ENCODE peak calls at places on chromosomes 5 and 9, in seven cellular contexts. One of them, this sample, is unnamed.
A peak's percentile ranks its signal among the peaks of the same experiment; 100 is the strongest.

GRCh38 chr9:10438955-10439354 is 173.8 kb downstream of the PTPRD start:
- DNase-seq in HepG2: no peak
- DNase-seq in K562: no peak
- DNase-seq in GM12878: no peak
- DNase-seq in SK-N-SH: no peak
- DNase-seq in H1: no peak
- DNase-seq in HCT116: no peak
- DNase-seq in this sample: no peak

GRCh38 chr5:158382473-158382872 is 523.5 kb upstream of the CLINT1 start:
- DNase-seq in GM12878: no peak
- DNase-seq in HCT116: peak; percentile 29
- DNase-seq in HepG2: no peak
- DNase-seq in H1: peak; percentile 10
- DNase-seq in K562: no peak
- DNase-seq in SK-N-SH: no peak
- DNase-seq in this sample: no peak

GRCh38 chr5:8826491-8826890 is 719.4 kb downstream of the SEMA5A start:
- DNase-seq in HCT116: no peak
- DNase-seq in H1: no peak
- DNase-seq in HepG2: no peak
- DNase-seq in SK-N-SH: no peak
- DNase-seq in GM12878: no peak
- DNase-seq in K562: no peak
- DNase-seq in this sample: no peak

GRCh38 chr5:88838500-88838899 is 44.5 kb downstream of the MEF2C start:
- DNase-seq in HepG2: no peak
- DNase-seq in K562: no peak
- DNase-seq in SK-N-SH: no peak
- DNase-seq in H1: no peak
- DNase-seq in GM12878: no peak
- DNase-seq in HCT116: no peak
- DNase-seq in this sample: no peak

GRCh38 chr9:122370869-122371467 is at the start of gene PTGS1:
- DNase-seq in H1: no peak
- DNase-seq in HCT116: no peak
- DNase-seq in HepG2: no peak
- DNase-seq in SK-N-SH: peak; percentile 79
- DNase-seq in K562: peak; percentile 78
- DNase-seq in GM12878: no peak
- DNase-seq in this sample: no peak

GRCh38 chr9:114223564-114224246 is 68.4 kb downstream of the COL27A1 start:
- DNase-seq in K562: no peak
- DNase-seq in SK-N-SH: no peak
- DNase-seq in H1: no peak
- DNase-seq in GM12878: no peak
- DNase-seq in HCT116: peak; percentile 51
- DNase-seq in HepG2: peak; percentile 70
- DNase-seq in this sample: peak; percentile 50

GRCh38 chr5:34857161-34857560 is 18.2 kb downstream of the TTC23L start:
- DNase-seq in GM12878: no peak
- DNase-seq in K562: no peak
- DNase-seq in HCT116: no peak
- DNase-seq in H1: no peak
- DNase-seq in SK-N-SH: no peak
- DNase-seq in HepG2: no peak
- DNase-seq in this sample: no peak

GRCh38 chr5:37075399-37075950 is 173.7 kb downstream of the CPLANE1 start:
- DNase-seq in K562: no peak
- DNase-seq in SK-N-SH: no peak
- DNase-seq in HCT116: no peak
- DNase-seq in H1: no peak
- DNase-seq in GM12878: no peak
- DNase-seq in HepG2: no peak
- DNase-seq in this sample: no peak

GRCh38 chr9:120933310-120934044 is 6.9 kb upstream of the TRAF1 start:
- DNase-seq in H1: no peak
- DNase-seq in GM12878: peak; percentile 69
- DNase-seq in K562: no peak
- DNase-seq in SK-N-SH: no peak
- DNase-seq in HCT116: no peak
- DNase-seq in HepG2: no peak
- DNase-seq in this sample: no peak

GRCh38 chr9:13786131-13786530 is 506.6 kb upstream of the MPDZ start:
- DNase-seq in GM12878: no peak
- DNase-seq in HCT116: no peak
- DNase-seq in HepG2: no peak
- DNase-seq in SK-N-SH: no peak
- DNase-seq in K562: no peak
- DNase-seq in H1: no peak
- DNase-seq in this sample: no peak

GRCh38 chr5:149374801-149375200 is 4.3 kb downstream of the IL17B start:
- DNase-seq in GM12878: no peak
- DNase-seq in SK-N-SH: peak; percentile 17
- DNase-seq in H1: no peak
- DNase-seq in HepG2: no peak
- DNase-seq in K562: no peak
- DNase-seq in HCT116: no peak
- DNase-seq in this sample: no peak

GRCh38 chr5:107607656-107608368 is 62.9 kb downstream of the EFNA5 start:
- DNase-seq in HCT116: no peak
- DNase-seq in K562: no peak
- DNase-seq in GM12878: no peak
- DNase-seq in H1: no peak
- DNase-seq in HepG2: no peak
- DNase-seq in SK-N-SH: no peak
- DNase-seq in this sample: peak; percentile 12

GRCh38 chr9:98477884-98478283 is 222.4 kb upstream of the TBC1D2 start:
- DNase-seq in H1: no peak
- DNase-seq in GM12878: no peak
- DNase-seq in K562: no peak
- DNase-seq in SK-N-SH: no peak
- DNase-seq in HCT116: no peak
- DNase-seq in HepG2: no peak
- DNase-seq in this sample: no peak

GRCh38 chr9:124858330-124859046 is 3.3 kb downstream of the RPL35 start:
- DNase-seq in GM12878: no peak
- DNase-seq in K562: no peak
- DNase-seq in HCT116: no peak
- DNase-seq in HepG2: no peak
- DNase-seq in H1: no peak
- DNase-seq in SK-N-SH: no peak
- DNase-seq in this sample: no peak

GRCh38 chr5:38468202-38468656 is 88.2 kb downstream of the LIFR start:
- DNase-seq in HCT116: peak; percentile 16
- DNase-seq in K562: no peak
- DNase-seq in H1: no peak
- DNase-seq in SK-N-SH: no peak
- DNase-seq in GM12878: no peak
- DNase-seq in HepG2: peak; percentile 50
- DNase-seq in this sample: no peak

GRCh38 chr9:36149197-36149596 is 12.7 kb downstream of the GLIPR2 start:
- DNase-seq in H1: no peak
- DNase-seq in HCT116: no peak
- DNase-seq in GM12878: no peak
- DNase-seq in HepG2: no peak
- DNase-seq in SK-N-SH: peak; percentile 41
- DNase-seq in K562: no peak
- DNase-seq in this sample: no peak

GRCh38 chr9:81687521-81688261 is 1.7 kb downstream of the TLE1 start:
- DNase-seq in K562: no peak
- DNase-seq in GM12878: no peak
- DNase-seq in H1: no peak
- DNase-seq in HCT116: no peak
- DNase-seq in HepG2: peak; percentile 40
- DNase-seq in SK-N-SH: peak; percentile 68
- DNase-seq in this sample: no peak

GRCh38 chr9:96674914-96675538 is 19.9 kb upstream of the PRXL2C start:
- DNase-seq in SK-N-SH: no peak
- DNase-seq in HCT116: peak; percentile 81
- DNase-seq in H1: no peak
- DNase-seq in K562: no peak
- DNase-seq in HepG2: no peak
- DNase-seq in GM12878: no peak
- DNase-seq in this sample: no peak

GRCh38 chr5:143650296-143650695 is 161.7 kb upstream of the HMHB1 start:
- DNase-seq in HCT116: no peak
- DNase-seq in H1: no peak
- DNase-seq in SK-N-SH: no peak
- DNase-seq in K562: no peak
- DNase-seq in GM12878: no peak
- DNase-seq in HepG2: no peak
- DNase-seq in this sample: no peak
- TF ChIP-seq JUND in HCT116: no peak
- TF ChIP-seq JUND in H1: no peak
- TF ChIP-seq JUND in SK-N-SH: no peak
- TF ChIP-seq JUND in K562: no peak
- TF ChIP-seq JUND in GM12878: no peak
- TF ChIP-seq JUND in HepG2: no peak
- TF ChIP-seq JUND in this sample: no peak

DNA sequence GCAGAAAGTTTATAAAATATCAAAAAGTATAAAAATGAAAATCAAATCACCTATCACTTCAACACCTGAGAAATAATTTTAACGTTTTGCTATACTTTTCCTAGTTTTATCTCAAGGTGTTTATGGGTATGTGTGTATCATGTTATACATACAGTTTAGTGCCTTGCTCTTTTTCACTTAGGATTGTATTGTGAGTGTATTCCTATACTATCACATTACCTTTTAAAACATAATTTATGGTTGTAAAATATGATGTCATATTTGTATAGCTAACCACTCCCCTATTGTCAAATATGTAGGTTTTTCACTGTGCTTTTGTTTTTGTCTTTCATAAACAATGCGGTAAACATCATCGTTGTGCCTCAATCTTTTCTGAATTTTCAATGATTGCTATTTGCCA is 479.9 kb downstream of the SPOCK1 start:
- DNase-seq in HepG2: no peak
- DNase-seq in K562: no peak
- DNase-seq in H1: no peak
- DNase-seq in SK-N-SH: no peak
- DNase-seq in GM12878: no peak
- DNase-seq in HCT116: no peak
- DNase-seq in this sample: no peak
- TF ChIP-seq JUND in HepG2: no peak
- TF ChIP-seq JUND in K562: no peak
- TF ChIP-seq JUND in H1: no peak
- TF ChIP-seq JUND in SK-N-SH: no peak
- TF ChIP-seq JUND in GM12878: no peak
- TF ChIP-seq JUND in HCT116: no peak
- TF ChIP-seq JUND in this sample: no peak

DNA sequence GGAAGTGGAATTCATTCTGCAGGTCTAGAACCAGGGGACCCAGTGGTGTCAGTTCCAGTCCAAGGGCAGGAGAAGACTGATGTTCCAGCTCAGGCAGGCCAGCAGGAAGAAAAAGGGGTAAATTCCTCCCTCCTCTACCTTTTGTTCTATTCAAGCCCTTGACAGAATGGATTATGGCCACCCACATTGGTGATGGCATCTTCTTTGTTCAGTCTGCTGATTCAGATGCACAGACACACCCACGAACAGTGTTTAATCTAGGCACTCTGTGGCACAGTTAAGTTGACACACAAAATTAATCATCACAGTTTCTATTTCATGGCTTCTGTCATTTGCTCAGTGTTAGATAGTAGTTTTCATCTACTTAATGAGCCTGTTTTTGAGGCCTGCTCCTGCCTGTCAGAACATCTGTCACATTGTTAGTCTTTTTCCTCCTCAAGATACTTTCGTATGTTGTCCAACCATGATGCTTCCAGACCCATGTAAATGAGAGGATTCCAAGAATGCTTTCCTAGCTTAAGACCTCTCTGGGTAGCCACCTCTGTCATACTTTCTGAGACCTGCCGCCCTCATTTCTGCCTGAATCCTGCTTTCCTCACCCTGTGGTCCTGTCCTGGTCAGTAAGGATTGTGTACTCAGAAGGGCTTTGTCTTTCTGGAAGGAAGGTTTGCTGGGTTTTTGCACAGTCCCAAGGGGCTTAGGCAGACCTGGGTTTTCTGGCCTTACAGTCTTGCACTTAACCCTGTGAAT is 72.5 kb downstream of the SPIN1 start:
- DNase-seq in SK-N-SH: no peak
- DNase-seq in K562: no peak
- DNase-seq in GM12878: no peak
- DNase-seq in H1: no peak
- DNase-seq in HCT116: no peak
- DNase-seq in HepG2: no peak
- DNase-seq in this sample: no peak
- TF ChIP-seq JUND in SK-N-SH: no peak
- TF ChIP-seq JUND in K562: no peak
- TF ChIP-seq JUND in GM12878: no peak
- TF ChIP-seq JUND in H1: no peak
- TF ChIP-seq JUND in HCT116: no peak
- TF ChIP-seq JUND in HepG2: no peak
- TF ChIP-seq JUND in this sample: no peak

GRCh38 chr9:126378761-126379160 is 52.1 kb downstream of the MVB12B start:
- DNase-seq in HCT116: no peak
- DNase-seq in H1: no peak
- DNase-seq in SK-N-SH: no peak
- DNase-seq in GM12878: no peak
- DNase-seq in K562: no peak
- DNase-seq in HepG2: no peak
- DNase-seq in this sample: no peak

GRCh38 chr9:126379661-126380365 is 53.2 kb downstream of the MVB12B start:
- DNase-seq in K562: no peak
- DNase-seq in SK-N-SH: no peak
- DNase-seq in HCT116: no peak
- DNase-seq in HepG2: no peak
- DNase-seq in H1: no peak
- DNase-seq in GM12878: no peak
- DNase-seq in this sample: no peak

GRCh38 chr9:126383395-126384104 is 56.9 kb downstream of the MVB12B start:
- DNase-seq in H1: no peak
- DNase-seq in GM12878: no peak
- DNase-seq in HCT116: no peak
- DNase-seq in K562: no peak
- DNase-seq in SK-N-SH: no peak
- DNase-seq in HepG2: no peak
- DNase-seq in this sample: no peak

GRCh38 chr9:126377521-126377920 is 50.9 kb downstream of the MVB12B start:
- DNase-seq in SK-N-SH: no peak
- DNase-seq in HepG2: no peak
- DNase-seq in GM12878: no peak
- DNase-seq in H1: no peak
- DNase-seq in HCT116: no peak
- DNase-seq in K562: no peak
- DNase-seq in this sample: no peak

GRCh38 chr9:126380447-126380846 is 53.8 kb downstream of the MVB12B start:
- DNase-seq in SK-N-SH: no peak
- DNase-seq in K562: no peak
- DNase-seq in GM12878: no peak
- DNase-seq in HCT116: no peak
- DNase-seq in HepG2: no peak
- DNase-seq in H1: no peak
- DNase-seq in this sample: no peak
- TF ChIP-seq JUND in SK-N-SH: no peak
- TF ChIP-seq JUND in K562: no peak
- TF ChIP-seq JUND in GM12878: no peak
- TF ChIP-seq JUND in HCT116: no peak
- TF ChIP-seq JUND in HepG2: no peak
- TF ChIP-seq JUND in H1: no peak
- TF ChIP-seq JUND in this sample: no peak